ENCODE peak calls at places on chromosomes 13 and 19, in eight cellular contexts. V is K562, C is NB4, F is HCT116, K is H1, R is endothelial cell of umbilical vein, H is SK-N-SH, U is A549. J is an unnamed sample.

GRCh38 chr13:41286370-41286769 is 23.0 kb upstream of the MTRF1 start:
- DNase-seq in V (no peak), C (no peak), F (no peak), K (no peak), R (no peak), H (no peak), U (no peak), J (no peak)

GRCh38 chr13:97257800-97258799 is 36.0 kb downstream of the MBNL2 start:
- DNase-seq in V (peak), C (peak), F (peak), K (no peak), R (peak), H (no peak), U (peak), J (peak)

GRCh38 chr13:39016789-39017188 is 21.1 kb downstream of the PROSER1 start:
- DNase-seq in V (peak), C (peak), F (peak), K (no peak), R (peak), H (peak), U (peak), J (no peak)

GRCh38 chr19:11693505-11694499 is 44.9 kb downstream of the ZNF823 start:
- DNase-seq in V (no peak), C (peak), F (peak), K (peak), R (no peak), H (peak), U (no peak), J (peak)

GRCh38 chr19:2016041-2016807 is 710 bp upstream of the BTBD2 start:
- DNase-seq in V (peak), C (peak), F (peak), K (no peak), R (peak), H (peak), U (peak), J (peak)

GRCh38 chr19:29666634-29667389 is 1.6 kb downstream of the PLEKHF1 start:
- DNase-seq in V (no peak), C (no peak), F (no peak), K (peak), R (peak), H (no peak), U (no peak), J (peak)

GRCh38 chr19:39156891-39157230 is 31.3 kb downstream of the PAK4 start:
- DNase-seq in V (no peak), C (no peak), F (no peak), K (no peak), R (no peak), H (no peak), U (no peak), J (no peak)

GRCh38 chr13:42720116-42720857 is 61.1 kb upstream of the FAM216B start:
- DNase-seq in V (no peak), C (peak), F (peak), K (no peak), R (peak), H (no peak), U (peak), J (no peak)

GRCh38 chr19:30881986-30882385 is 467.2 kb downstream of the TSHZ3 start:
- DNase-seq in V (no peak), C (no peak), F (no peak), K (no peak), R (no peak), H (no peak), U (no peak), J (no peak)

GRCh38 chr19:18282788-18283141 is 1.3 kb upstream of the JUND start:
- DNase-seq in V (no peak), C (peak), F (no peak), K (no peak), R (no peak), H (no peak), U (peak), J (no peak)

GRCh38 chr13:62209539-62209938 is 793.9 kb upstream of the PCDH20 start:
- DNase-seq in V (no peak), C (no peak), F (no peak), K (no peak), R (no peak), H (no peak), U (no peak), J (no peak)

GRCh38 chr13:41917641-41918040 is 43.3 kb downstream of the VWA8 start:
- DNase-seq in V (no peak), C (peak), F (no peak), K (no peak), R (peak), H (no peak), U (no peak), J (no peak)

GRCh38 chr13:33514362-33514761 is 228.8 kb upstream of the STARD13 start:
- DNase-seq in V (no peak), C (no peak), F (no peak), K (no peak), R (no peak), H (no peak), U (no peak), J (peak)

GRCh38 chr13:104021806-104022397 is 955.7 kb upstream of the SLC10A2 start:
- DNase-seq in V (no peak), C (no peak), F (no peak), K (no peak), R (no peak), H (no peak), U (no peak), J (no peak)

GRCh38 chr19:18021121-18021755 is 13.3 kb downstream of the ARRDC2 start:
- DNase-seq in V (peak), C (peak), F (no peak), K (no peak), R (peak), H (no peak), U (peak), J (no peak)

DNA sequence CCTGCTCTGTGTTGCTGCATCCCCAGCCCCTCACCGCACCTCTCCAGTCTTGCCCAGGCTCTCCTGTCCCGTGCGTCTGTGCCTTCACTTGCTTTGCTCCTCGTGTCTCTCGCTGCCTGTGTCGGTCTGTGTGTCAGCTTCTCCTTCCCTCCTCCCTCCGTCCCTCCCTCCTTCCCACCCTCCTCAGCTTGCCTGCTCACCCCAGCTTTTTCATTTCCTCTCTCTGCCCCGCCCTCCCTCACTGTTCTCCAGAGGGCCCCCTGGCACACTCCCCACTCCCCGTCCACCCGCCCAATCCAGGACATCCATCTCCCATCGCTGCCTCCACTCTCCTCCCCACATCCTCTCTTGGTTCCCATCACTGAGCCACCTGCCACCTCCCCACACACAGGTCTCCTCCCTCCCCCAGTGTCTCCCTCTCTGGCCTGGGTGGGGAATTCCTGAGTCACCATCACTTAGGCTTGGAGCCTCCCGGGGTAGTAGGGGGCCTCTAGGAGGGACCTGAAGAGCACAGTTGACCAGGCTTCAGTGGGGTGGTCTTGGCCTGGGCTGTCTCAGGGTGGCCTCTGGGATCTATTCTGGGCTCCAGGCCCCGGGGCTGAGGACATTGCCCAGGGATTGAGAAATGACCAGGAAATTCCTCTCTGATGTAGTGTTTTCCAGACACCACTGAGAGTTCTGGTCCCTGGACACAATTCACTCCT is at the start of gene PTGIR:
- DNase-seq in V (peak), C (peak), F (no peak), K (no peak), R (peak), H (peak), U (no peak), J (no peak)
- TF ChIP-seq MAX in V (no peak), C (no peak), F (no peak), K (no peak), R (no peak), H (peak), U (no peak), J (no peak)

GRCh38 chr19:7356899-7357627 is 8.3 kb downstream of the ARHGEF18 start:
- DNase-seq in V (no peak), C (peak), F (no peak), K (no peak), R (no peak), H (no peak), U (no peak), J (no peak)

GRCh38 chr19:7358102-7358597 is 9.4 kb downstream of the ARHGEF18 start:
- DNase-seq in V (no peak), C (no peak), F (no peak), K (no peak), R (no peak), H (no peak), U (no peak), J (no peak)

GRCh38 chr19:7355871-7356270 is 7.1 kb downstream of the ARHGEF18 start:
- DNase-seq in V (no peak), C (no peak), F (no peak), K (no peak), R (no peak), H (no peak), U (no peak), J (no peak)

GRCh38 chr19:7351861-7352260 is 3.1 kb downstream of the ARHGEF18 start:
- DNase-seq in V (no peak), C (no peak), F (no peak), K (no peak), R (no peak), H (no peak), U (no peak), J (no peak)

DNA sequence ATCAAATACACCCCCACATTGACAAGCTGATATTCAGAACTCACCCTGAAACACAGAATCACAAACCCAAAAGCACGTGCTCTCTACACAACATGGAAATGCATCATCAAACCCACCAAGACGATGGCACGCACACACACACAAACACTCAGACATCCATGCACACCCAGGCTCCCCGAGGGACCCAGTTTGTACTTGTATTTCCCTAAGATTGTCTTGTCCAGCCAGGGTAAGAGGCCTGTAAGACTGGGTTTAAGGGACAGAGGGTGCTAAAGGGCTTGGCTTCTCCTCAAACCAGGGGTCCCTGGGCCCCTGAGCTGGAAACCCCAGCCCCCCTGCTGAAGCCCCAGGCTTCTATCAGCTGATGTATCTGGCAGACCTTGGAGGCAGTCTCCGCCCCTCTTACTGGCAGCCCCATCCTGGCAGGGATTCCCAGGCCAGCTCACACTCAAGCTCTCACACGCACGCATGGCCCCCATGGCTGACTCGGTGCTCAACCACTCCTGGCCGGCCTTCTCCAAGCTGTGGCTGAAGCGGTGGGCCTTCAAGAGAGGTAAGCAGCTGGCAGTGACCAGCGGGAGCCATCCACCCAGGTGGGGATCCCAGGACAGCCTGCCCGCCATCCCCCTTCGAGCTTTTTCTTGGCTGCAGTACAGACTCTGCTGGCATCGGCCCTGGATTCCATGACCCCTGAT is 6.6 kb downstream of the ARHGEF18 start:
- DNase-seq in V (no peak), C (no peak), F (no peak), K (no peak), R (no peak), H (no peak), U (no peak), J (no peak)
- TF ChIP-seq MAX in V (no peak), C (no peak), F (no peak), K (no peak), R (no peak), H (no peak), U (no peak), J (no peak)

GRCh38 chr19:51131780-51132680 is 7.3 kb downstream of the SIGLEC9 start:
- DNase-seq in V (peak), C (peak), F (peak), K (no peak), R (peak), H (peak), U (peak), J (no peak)
- TF ChIP-seq MAX in V (peak), C (no peak), F (no peak), K (no peak), R (no peak), H (no peak), U (no peak), J (no peak)

DNA sequence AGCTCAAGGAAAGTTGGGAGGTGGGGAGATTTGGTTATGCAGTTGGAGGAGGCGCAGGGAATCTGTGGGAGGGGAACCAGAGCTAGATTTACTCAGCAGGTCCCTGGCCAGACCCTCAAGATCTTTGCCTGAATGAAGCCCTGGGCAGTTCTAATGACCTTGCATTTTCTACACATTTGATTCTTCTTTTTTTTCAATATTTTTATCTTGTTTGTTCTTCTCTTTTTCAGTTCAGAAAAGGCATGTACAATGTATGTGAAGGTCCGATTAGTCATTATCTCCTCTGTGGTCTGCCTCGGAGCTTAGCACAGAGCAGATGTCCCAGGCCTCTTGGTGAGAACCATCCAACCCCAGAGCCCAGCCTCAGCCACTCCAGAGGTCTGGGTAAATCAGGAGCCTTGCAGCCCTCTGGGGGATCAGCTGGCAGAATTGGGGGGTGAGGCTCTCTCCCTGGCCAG is 24.2 kb downstream of the SERP2 start:
- DNase-seq in V (peak), C (no peak), F (no peak), K (no peak), R (no peak), H (no peak), U (no peak), J (no peak)
- TF ChIP-seq MAX in V (no peak), C (no peak), F (no peak), K (no peak), R (no peak), H (no peak), U (no peak), J (no peak)

GRCh38 chr13:51477653-51478324 is 25.0 kb upstream of the INTS6 start:
- DNase-seq in V (no peak), C (no peak), F (no peak), K (no peak), R (no peak), H (no peak), U (no peak), J (no peak)

GRCh38 chr13:51479199-51479523 is 26.3 kb upstream of the INTS6 start:
- DNase-seq in V (no peak), C (no peak), F (no peak), K (no peak), R (peak), H (no peak), U (no peak), J (no peak)

GRCh38 chr13:51478418-51479198 is 25.8 kb upstream of the INTS6 start:
- DNase-seq in V (no peak), C (no peak), F (no peak), K (no peak), R (no peak), H (no peak), U (no peak), J (no peak)

GRCh38 chr13:51477149-51477548 is 24.3 kb upstream of the INTS6 start:
- DNase-seq in V (no peak), C (no peak), F (no peak), K (no peak), R (no peak), H (no peak), U (no peak), J (no peak)

DNA sequence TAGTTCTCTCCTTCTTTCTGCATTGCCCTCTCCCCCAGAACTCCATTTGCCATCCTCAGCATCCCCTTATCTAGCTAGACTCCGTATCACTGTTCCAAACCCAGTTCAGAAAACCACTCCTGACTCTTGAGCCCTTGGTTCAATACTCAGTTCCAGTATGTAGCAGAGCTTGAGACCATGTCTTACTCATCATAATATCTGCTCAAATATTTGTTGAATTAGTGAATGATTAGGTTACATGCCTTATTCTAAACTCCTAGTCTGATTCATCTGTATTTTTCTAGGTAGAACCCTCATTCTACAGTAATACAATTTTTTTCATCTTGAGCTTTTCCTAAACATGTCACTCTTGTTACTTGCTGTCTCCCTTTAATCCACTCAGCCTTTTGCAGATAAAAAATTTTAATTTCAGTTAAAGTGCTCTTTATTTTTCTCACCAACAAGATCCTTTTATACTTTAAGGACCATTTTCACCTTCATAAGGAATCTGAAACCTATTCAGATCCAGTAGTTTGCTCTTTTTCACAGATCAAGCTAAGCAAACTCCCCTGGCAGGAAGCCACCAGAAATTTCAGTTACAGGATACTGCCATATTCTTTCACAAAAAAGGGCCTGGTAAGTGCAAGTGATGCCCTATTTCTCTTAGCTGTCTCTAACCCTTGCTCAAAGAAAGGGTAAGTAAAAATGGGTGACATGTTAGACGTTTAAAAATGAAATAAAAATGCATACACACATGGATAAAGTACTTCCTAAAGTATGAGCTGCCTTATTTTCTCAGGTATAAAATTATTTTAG is 23.1 kb upstream of the INTS6 start:
- DNase-seq in V (no peak), C (no peak), F (no peak), K (no peak), R (no peak), H (no peak), U (no peak), J (no peak)
- TF ChIP-seq MAX in V (no peak), C (no peak), F (no peak), K (no peak), R (no peak), H (no peak), U (no peak), J (no peak)

GRCh38 chr19:45507864-45508680 is 793 bp downstream of the VASP start:
- DNase-seq in V (peak), C (peak), F (no peak), K (peak), R (peak), H (no peak), U (peak), J (peak)
- TF ChIP-seq MAX in V (no peak), C (no peak), F (no peak), K (no peak), R (no peak), H (no peak), U (no peak), J (no peak)

GRCh38 chr13:113864303-113864890 is 521 bp upstream of the GAS6 start:
- DNase-seq in V (no peak), C (no peak), F (no peak), K (no peak), R (peak), H (peak), U (no peak), J (no peak)
- TF ChIP-seq MAX in V (no peak), C (no peak), F (no peak), K (no peak), R (no peak), H (no peak), U (no peak), J (no peak)

GRCh38 chr19:33221641-33222040 is 4.0 kb downstream of the SLC7A10 start:
- DNase-seq in V (no peak), C (no peak), F (no peak), K (no peak), R (no peak), H (no peak), U (peak), J (no peak)
- TF ChIP-seq MAX in V (no peak), C (no peak), F (no peak), K (no peak), R (no peak), H (no peak), U (no peak), J (no peak)